ENCODE peak calls at places on chromosomes 6 and 20, in four cellular contexts. One of them, this sample, is unnamed. For H3K27me3, the result is how much of the 10 kb centered on the place peaks cover.

GRCh38 chr6:90599151-90599550 is 12.3 kb upstream of the MAP3K7 start:
- DNase-seq in CD8-positive, alpha-beta T cell: no peak
- DNase-seq in adrenal gland: no peak
- DNase-seq in stomach: no peak
- DNase-seq in this sample: no peak

GRCh38 chr6:13272131-13273046 is 55.9 kb downstream of the TBC1D7 start:
- DNase-seq in CD8-positive, alpha-beta T cell: no peak
- DNase-seq in stomach: peak
- DNase-seq in adrenal gland: peak
- DNase-seq in this sample: peak

GRCh38 chr20:47781631-47782030 is 3.6 kb downstream of the SULF2 start:
- DNase-seq in adrenal gland: no peak
- DNase-seq in CD8-positive, alpha-beta T cell: no peak
- DNase-seq in stomach: no peak
- DNase-seq in this sample: peak

GRCh38 chr6:34350100-34350936 is 42.2 kb downstream of the NUDT3 start:
- DNase-seq in stomach: no peak
- DNase-seq in CD8-positive, alpha-beta T cell: no peak
- DNase-seq in adrenal gland: no peak
- DNase-seq in this sample: no peak

GRCh38 chr6:116205318-116205717 is 48.6 kb downstream of the TSPYL4 start:
- DNase-seq in stomach: no peak
- DNase-seq in CD8-positive, alpha-beta T cell: no peak
- DNase-seq in adrenal gland: no peak
- DNase-seq in this sample: no peak

GRCh38 chr20:46289416-46289815 is 18.9 kb downstream of the CDH22 start:
- DNase-seq in CD8-positive, alpha-beta T cell: no peak
- DNase-seq in stomach: no peak
- DNase-seq in adrenal gland: no peak
- DNase-seq in this sample: no peak

GRCh38 chr6:152463183-152463582 is 174.0 kb downstream of the SYNE1 start:
- DNase-seq in adrenal gland: no peak
- DNase-seq in stomach: no peak
- DNase-seq in CD8-positive, alpha-beta T cell: no peak
- DNase-seq in this sample: no peak

GRCh38 chr6:167524261-167524660 is 199.4 kb downstream of the TTLL2 start:
- DNase-seq in stomach: no peak
- DNase-seq in adrenal gland: no peak
- DNase-seq in CD8-positive, alpha-beta T cell: no peak
- DNase-seq in this sample: no peak

GRCh38 chr6:24033284-24033683 is 92.7 kb upstream of the NRSN1 start:
- DNase-seq in stomach: no peak
- DNase-seq in adrenal gland: no peak
- DNase-seq in CD8-positive, alpha-beta T cell: no peak
- DNase-seq in this sample: peak

GRCh38 chr20:845967-846893 is 12.7 kb downstream of the FAM110A start:
- DNase-seq in stomach: no peak
- DNase-seq in adrenal gland: no peak
- DNase-seq in CD8-positive, alpha-beta T cell: no peak
- DNase-seq in this sample: no peak

GRCh38 chr6:5866547-5867051 is 140.1 kb downstream of the NRN1 start:
- DNase-seq in stomach: no peak
- DNase-seq in CD8-positive, alpha-beta T cell: no peak
- DNase-seq in adrenal gland: no peak
- DNase-seq in this sample: no peak

GRCh38 chr6:84638286-84638685 is 126.1 kb downstream of the TBX18 start:
- DNase-seq in stomach: no peak
- DNase-seq in CD8-positive, alpha-beta T cell: no peak
- DNase-seq in adrenal gland: no peak
- DNase-seq in this sample: no peak

GRCh38 chr6:21748343-21749063 is 155.0 kb downstream of the SOX4 start:
- DNase-seq in stomach: no peak
- DNase-seq in CD8-positive, alpha-beta T cell: no peak
- DNase-seq in adrenal gland: no peak
- DNase-seq in this sample: no peak

GRCh38 chr20:58715709-58716475 is 23.3 kb downstream of the NPEPL1 start:
- DNase-seq in adrenal gland: peak
- DNase-seq in CD8-positive, alpha-beta T cell: no peak
- DNase-seq in stomach: peak
- DNase-seq in this sample: no peak

GRCh38 chr20:21562656-21563055 is 48.8 kb upstream of the NKX2-2 start:
- DNase-seq in CD8-positive, alpha-beta T cell: no peak
- DNase-seq in stomach: no peak
- DNase-seq in adrenal gland: no peak
- DNase-seq in this sample: no peak

GRCh38 chr6:9540126-9540525 is 874.7 kb downstream of the TFAP2A start:
- DNase-seq in stomach: no peak
- DNase-seq in CD8-positive, alpha-beta T cell: no peak
- DNase-seq in adrenal gland: no peak
- DNase-seq in this sample: no peak
- H3K27ac ChIP-seq in stomach: no peak
- H3K27ac ChIP-seq in CD8-positive, alpha-beta T cell: no peak
- H3K27ac ChIP-seq in adrenal gland: no peak
- H3K27ac ChIP-seq in this sample: no peak

GRCh38 chr20:60872224-60872623 is 379.8 kb upstream of the CDH4 start:
- DNase-seq in CD8-positive, alpha-beta T cell: no peak
- DNase-seq in adrenal gland: no peak
- DNase-seq in stomach: no peak
- DNase-seq in this sample: no peak
- H3K27me3 ChIP-seq in CD8-positive, alpha-beta T cell: under half
- H3K27me3 ChIP-seq in adrenal gland: under half
- H3K27me3 ChIP-seq in stomach: under half
- H3K27me3 ChIP-seq in this sample: under half

DNA sequence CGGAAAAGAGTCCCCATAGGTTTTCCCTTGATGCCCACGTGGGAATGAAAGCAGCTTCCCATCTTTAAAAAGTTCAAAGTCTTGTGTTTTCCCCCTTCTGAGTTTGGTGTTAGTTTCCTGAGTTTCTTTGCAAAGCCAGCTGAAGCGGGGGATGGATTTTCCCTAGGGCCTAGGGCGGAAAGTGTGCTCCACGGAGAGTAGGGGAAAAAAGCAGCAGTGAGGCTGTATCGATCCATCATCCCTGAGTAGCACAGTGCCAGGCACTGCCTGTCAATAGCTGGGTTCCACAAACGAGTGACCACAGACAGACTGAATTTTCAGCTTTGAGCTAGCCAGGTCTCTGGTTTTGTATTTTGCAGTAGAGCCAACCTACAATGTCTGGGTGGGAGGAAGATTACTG is 1.4 kb downstream of the DAAM2 start:
- DNase-seq in stomach: no peak
- DNase-seq in adrenal gland: no peak
- DNase-seq in CD8-positive, alpha-beta T cell: no peak
- DNase-seq in this sample: no peak
- H3K27ac ChIP-seq in stomach: peak
- H3K27ac ChIP-seq in adrenal gland: no peak
- H3K27ac ChIP-seq in CD8-positive, alpha-beta T cell: no peak
- H3K27ac ChIP-seq in this sample: peak

GRCh38 chr6:52545050-52545843 is 31.6 kb downstream of the TRAM2 start:
- DNase-seq in CD8-positive, alpha-beta T cell: no peak
- DNase-seq in stomach: no peak
- DNase-seq in adrenal gland: no peak
- DNase-seq in this sample: no peak
- H3K27me3 ChIP-seq in CD8-positive, alpha-beta T cell: under half
- H3K27me3 ChIP-seq in stomach: under half
- H3K27me3 ChIP-seq in adrenal gland: under half
- H3K27me3 ChIP-seq in this sample: under half

GRCh38 chr20:17948442-17948841 is 20.2 kb downstream of the SNX5 start:
- DNase-seq in CD8-positive, alpha-beta T cell: no peak
- DNase-seq in stomach: no peak
- DNase-seq in adrenal gland: no peak
- DNase-seq in this sample: no peak

GRCh38 chr20:17950670-17951069 is 17.9 kb downstream of the SNX5 start:
- DNase-seq in CD8-positive, alpha-beta T cell: no peak
- DNase-seq in adrenal gland: no peak
- DNase-seq in stomach: no peak
- DNase-seq in this sample: no peak

GRCh38 chr20:17951323-17951722 is 17.3 kb downstream of the SNX5 start:
- DNase-seq in adrenal gland: no peak
- DNase-seq in stomach: no peak
- DNase-seq in CD8-positive, alpha-beta T cell: no peak
- DNase-seq in this sample: no peak

GRCh38 chr20:17947474-17947815 is 21.1 kb downstream of the SNX5 start:
- DNase-seq in stomach: no peak
- DNase-seq in CD8-positive, alpha-beta T cell: no peak
- DNase-seq in adrenal gland: no peak
- DNase-seq in this sample: no peak

GRCh38 chr20:17949899-17950298 is 18.7 kb downstream of the SNX5 start:
- DNase-seq in stomach: no peak
- DNase-seq in adrenal gland: no peak
- DNase-seq in CD8-positive, alpha-beta T cell: no peak
- DNase-seq in this sample: no peak
- H3K27ac ChIP-seq in stomach: no peak
- H3K27ac ChIP-seq in adrenal gland: no peak
- H3K27ac ChIP-seq in CD8-positive, alpha-beta T cell: no peak
- H3K27ac ChIP-seq in this sample: no peak

GRCh38 chr20:9204979-9205378 is 136.1 kb downstream of the PLCB4 start:
- DNase-seq in stomach: peak
- DNase-seq in CD8-positive, alpha-beta T cell: no peak
- DNase-seq in adrenal gland: no peak
- DNase-seq in this sample: no peak
- H3K27me3 ChIP-seq in stomach: under half
- H3K27me3 ChIP-seq in CD8-positive, alpha-beta T cell: under half
- H3K27me3 ChIP-seq in adrenal gland: under half
- H3K27me3 ChIP-seq in this sample: under half

GRCh38 chr6:111614833-111615582 is 9.3 kb upstream of the TRAF3IP2 start:
- DNase-seq in stomach: peak
- DNase-seq in adrenal gland: peak
- DNase-seq in CD8-positive, alpha-beta T cell: no peak
- DNase-seq in this sample: peak
- H3K27ac ChIP-seq in stomach: no peak
- H3K27ac ChIP-seq in adrenal gland: no peak
- H3K27ac ChIP-seq in CD8-positive, alpha-beta T cell: no peak
- H3K27ac ChIP-seq in this sample: no peak

This sample was measured in thyroid gland.